ENCODE peak calls at places on chromosomes 11 and 22, in four cellular contexts. One of them, this sample, is unnamed.

GRCh38 chr11:64713781-64714363 is 9.1 kb downstream of the NRXN2 start:
- DNase-seq in IMR-90: no peak
- DNase-seq in mesendoderm: peak; percentile 76
- DNase-seq in H1: no peak
- DNase-seq in this sample: peak; percentile 69

GRCh38 chr22:45006873-45007246 is 2.9 kb downstream of the PHF21B start:
- DNase-seq in IMR-90: no peak
- DNase-seq in mesendoderm: peak; percentile 88
- DNase-seq in H1: no peak
- DNase-seq in this sample: no peak

GRCh38 chr22:27879923-27880322 is 39.1 kb downstream of the PITPNB start:
- DNase-seq in IMR-90: peak; percentile 54
- DNase-seq in mesendoderm: peak; percentile 78
- DNase-seq in H1: no peak
- DNase-seq in this sample: no peak

GRCh38 chr11:128695539-128696221 is 1.8 kb downstream of the FLI1 start:
- DNase-seq in IMR-90: no peak
- DNase-seq in mesendoderm: no peak
- DNase-seq in H1: no peak
- DNase-seq in this sample: no peak

GRCh38 chr22:31692186-31692886 is 30.3 kb upstream of the PISD start:
- DNase-seq in IMR-90: peak; percentile 68
- DNase-seq in mesendoderm: no peak
- DNase-seq in H1: no peak
- DNase-seq in this sample: no peak

GRCh38 chr22:36569999-36570398 is 41.0 kb upstream of the EIF3D start:
- DNase-seq in IMR-90: peak; percentile 27
- DNase-seq in mesendoderm: peak; percentile 80
- DNase-seq in H1: peak; percentile 38
- DNase-seq in this sample: peak; percentile 83

GRCh38 chr22:49412236-49412635 is 415.4 kb downstream of the BRD1 start:
- DNase-seq in IMR-90: no peak
- DNase-seq in mesendoderm: no peak
- DNase-seq in H1: no peak
- DNase-seq in this sample: no peak

GRCh38 chr11:125724125-125724524 is 22.0 kb upstream of the PATE1 start:
- DNase-seq in IMR-90: peak; percentile 4
- DNase-seq in mesendoderm: peak; percentile 51
- DNase-seq in H1: no peak
- DNase-seq in this sample: no peak

GRCh38 chr22:37930270-37930951 is 23.0 kb downstream of the C22orf23 start:
- DNase-seq in IMR-90: peak; percentile 14
- DNase-seq in mesendoderm: peak; percentile 56
- DNase-seq in H1: no peak
- DNase-seq in this sample: peak; percentile 56

GRCh38 chr11:44928807-44929206 is 21.9 kb downstream of the TP53I11 start:
- DNase-seq in IMR-90: no peak
- DNase-seq in mesendoderm: peak; percentile 95
- DNase-seq in H1: no peak
- DNase-seq in this sample: peak; percentile 78

GRCh38 chr11:121767433-121767832 is 314.7 kb upstream of the SORL1-AS1 start:
- DNase-seq in IMR-90: peak; percentile 50
- DNase-seq in mesendoderm: no peak
- DNase-seq in H1: no peak
- DNase-seq in this sample: no peak

GRCh38 chr11:72703281-72704008 is 29.2 kb upstream of the PDE2A start:
- DNase-seq in IMR-90: peak; percentile 63
- DNase-seq in mesendoderm: no peak
- DNase-seq in H1: no peak
- DNase-seq in this sample: no peak

GRCh38 chr22:48722661-48723060 is 1105.0 kb downstream of the BRD1 start:
- DNase-seq in IMR-90: no peak
- DNase-seq in mesendoderm: no peak
- DNase-seq in H1: no peak
- DNase-seq in this sample: no peak

GRCh38 chr22:27993201-27993635 is 74.2 kb upstream of the PITPNB start:
- DNase-seq in IMR-90: no peak
- DNase-seq in mesendoderm: no peak
- DNase-seq in H1: no peak
- DNase-seq in this sample: peak; percentile 20

GRCh38 chr11:68646832-68647231 is 37.5 kb upstream of the GAL start:
- DNase-seq in IMR-90: no peak
- DNase-seq in mesendoderm: no peak
- DNase-seq in H1: no peak
- DNase-seq in this sample: no peak

GRCh38 chr11:124238512-124238911 is 2.4 kb upstream of the OR8G1 start:
- DNase-seq in IMR-90: no peak
- DNase-seq in mesendoderm: no peak
- DNase-seq in H1: no peak
- DNase-seq in this sample: no peak

GRCh38 chr11:124233376-124233775 is 7.5 kb upstream of the OR8G1 start:
- DNase-seq in IMR-90: no peak
- DNase-seq in mesendoderm: no peak
- DNase-seq in H1: no peak
- DNase-seq in this sample: no peak
- H3K56ac ChIP-seq in IMR-90: no peak overlapping the region
- H3K56ac ChIP-seq in mesendoderm: no peak overlapping the region
- H3K56ac ChIP-seq in H1: no peak overlapping the region
- H3K56ac ChIP-seq in this sample: no peak overlapping the region

DNA sequence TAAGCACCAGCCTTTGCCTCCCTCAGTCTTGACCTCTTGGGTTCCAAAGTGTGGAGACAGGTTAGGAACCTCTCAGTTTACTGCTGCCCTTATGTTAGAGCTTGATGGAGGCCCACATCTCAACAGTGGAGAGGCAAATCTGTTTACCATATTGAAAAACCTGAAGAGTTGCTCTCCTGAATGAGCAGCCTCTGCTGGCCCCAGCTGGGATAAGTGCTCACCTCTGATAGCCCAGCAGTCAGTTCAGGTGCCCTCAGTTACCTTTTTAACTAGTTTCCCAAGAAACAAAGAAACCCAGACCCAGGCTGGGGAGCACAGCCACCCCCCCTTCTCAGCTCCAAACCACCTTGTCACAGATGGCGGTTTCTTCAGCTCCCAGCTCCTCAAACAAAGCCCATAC is 57.1 kb downstream of the PPFIBP2 start:
- DNase-seq in IMR-90: no peak
- DNase-seq in mesendoderm: peak; percentile 13
- DNase-seq in H1: no peak
- DNase-seq in this sample: peak; percentile 38
- H3K56ac ChIP-seq in IMR-90: no peak overlapping the region
- H3K56ac ChIP-seq in mesendoderm: no peak overlapping the region
- H3K56ac ChIP-seq in H1: no peak overlapping the region
- H3K56ac ChIP-seq in this sample: no peak overlapping the region

DNA sequence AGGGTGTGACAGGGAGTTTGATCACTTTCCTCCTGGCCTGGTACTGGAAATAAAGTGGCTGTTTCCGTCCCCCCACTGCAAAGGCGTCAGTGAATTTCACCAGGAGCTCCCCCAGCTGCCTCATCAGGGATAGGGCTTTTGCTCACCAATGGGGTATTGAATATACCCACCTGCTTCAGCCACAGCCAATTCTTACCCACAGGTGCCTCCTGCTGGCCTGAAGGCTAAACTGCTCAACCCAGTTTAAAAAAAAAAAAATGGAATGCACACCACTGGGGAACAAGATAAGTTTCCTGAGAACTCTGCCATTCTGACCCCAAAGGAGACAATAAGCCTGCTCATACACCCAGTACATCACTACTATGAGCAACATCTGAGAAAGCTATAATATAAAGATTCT is 65.3 kb upstream of the MS4A8 start:
- DNase-seq in IMR-90: no peak
- DNase-seq in mesendoderm: peak; percentile 65
- DNase-seq in H1: no peak
- DNase-seq in this sample: peak; percentile 66
- H3K56ac ChIP-seq in IMR-90: no peak overlapping the region
- H3K56ac ChIP-seq in mesendoderm: no peak overlapping the region
- H3K56ac ChIP-seq in H1: no peak overlapping the region
- H3K56ac ChIP-seq in this sample: no peak overlapping the region

DNA sequence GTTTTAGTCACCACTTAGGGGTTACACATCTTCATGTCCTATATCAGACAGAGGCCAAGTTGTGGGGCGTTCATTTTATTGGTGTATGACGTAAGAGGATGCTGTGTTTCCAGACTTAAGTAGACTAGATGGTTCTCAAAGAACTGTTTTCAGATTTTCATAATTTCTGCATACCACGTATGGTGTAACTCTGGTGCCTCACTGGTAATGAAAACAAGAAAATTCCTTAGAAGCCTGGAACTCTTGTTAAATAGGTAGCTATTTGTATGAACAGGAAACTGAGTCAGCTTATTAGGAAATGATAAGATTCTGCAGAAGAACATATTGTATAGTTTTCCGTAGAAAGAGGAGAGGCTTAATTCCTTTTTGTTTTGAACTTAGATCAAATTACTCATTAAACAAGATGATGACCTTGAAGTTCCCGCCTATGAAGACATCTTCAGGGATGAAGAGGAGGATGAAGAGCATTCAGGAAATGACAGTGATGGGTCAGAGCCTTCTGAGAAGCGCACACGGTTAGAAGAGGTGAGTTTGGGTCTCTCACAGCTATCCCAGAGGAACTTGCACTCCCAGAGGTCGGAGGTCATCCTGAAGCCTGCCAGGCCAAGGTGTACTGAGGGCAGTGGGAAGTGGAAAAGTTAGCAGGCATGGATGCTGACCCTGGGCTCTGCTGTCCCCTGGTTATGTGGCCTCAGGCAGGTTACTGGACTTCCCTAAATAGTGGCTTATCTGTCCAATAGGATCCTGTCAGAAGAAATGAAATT is 3.9 kb downstream of the CDC45 start:
- DNase-seq in IMR-90: peak; percentile 81
- DNase-seq in mesendoderm: no peak
- DNase-seq in H1: no peak
- DNase-seq in this sample: no peak
- H3K56ac ChIP-seq in IMR-90: no peak overlapping the region
- H3K56ac ChIP-seq in mesendoderm: no peak overlapping the region
- H3K56ac ChIP-seq in H1: no peak overlapping the region
- H3K56ac ChIP-seq in this sample: no peak overlapping the region

GRCh38 chr11:34602245-34602644 is 18.6 kb upstream of the EHF start:
- DNase-seq in IMR-90: no peak
- DNase-seq in mesendoderm: no peak
- DNase-seq in H1: no peak
- DNase-seq in this sample: no peak

GRCh38 chr11:34605481-34606325 is 15.2 kb upstream of the EHF start:
- DNase-seq in IMR-90: no peak
- DNase-seq in mesendoderm: no peak
- DNase-seq in H1: no peak
- DNase-seq in this sample: no peak

GRCh38 chr11:34604909-34605308 is 16.0 kb upstream of the EHF start:
- DNase-seq in IMR-90: no peak
- DNase-seq in mesendoderm: no peak
- DNase-seq in H1: no peak
- DNase-seq in this sample: no peak

GRCh38 chr11:34603129-34604001 is 17.5 kb upstream of the EHF start:
- DNase-seq in IMR-90: no peak
- DNase-seq in mesendoderm: no peak
- DNase-seq in H1: no peak
- DNase-seq in this sample: no peak

DNA sequence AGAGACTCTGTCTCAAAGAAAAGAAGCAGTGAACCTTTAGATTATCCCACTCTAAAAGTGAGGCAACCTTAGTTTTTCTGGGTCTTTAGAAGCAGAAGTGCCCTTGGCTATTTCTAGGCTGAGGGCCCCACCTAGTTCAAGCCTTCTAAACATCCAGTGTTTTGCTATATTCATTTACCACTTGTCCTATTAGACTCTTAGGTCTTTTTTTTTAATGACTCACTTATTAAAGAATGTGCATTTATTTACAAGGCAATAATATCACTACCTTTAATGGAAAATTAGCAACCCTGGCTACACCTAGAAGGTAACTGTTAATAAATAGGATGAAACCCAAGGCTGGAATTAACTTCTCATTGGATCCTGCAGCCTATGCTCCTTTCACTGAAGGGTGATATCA is 16.7 kb upstream of the EHF start:
- DNase-seq in IMR-90: no peak
- DNase-seq in mesendoderm: no peak
- DNase-seq in H1: no peak
- DNase-seq in this sample: no peak
- H3K56ac ChIP-seq in IMR-90: no peak overlapping the region
- H3K56ac ChIP-seq in mesendoderm: no peak overlapping the region
- H3K56ac ChIP-seq in H1: no peak overlapping the region
- H3K56ac ChIP-seq in this sample: no peak overlapping the region

GRCh38 chr11:75317446-75318122 is 33.9 kb downstream of the ARRB1 start:
- DNase-seq in IMR-90: no peak
- DNase-seq in mesendoderm: peak; percentile 56
- DNase-seq in H1: no peak
- DNase-seq in this sample: no peak
- H3K56ac ChIP-seq in IMR-90: no peak overlapping the region
- H3K56ac ChIP-seq in mesendoderm: peak overlapping the region; percentile 19
- H3K56ac ChIP-seq in H1: no peak overlapping the region
- H3K56ac ChIP-seq in this sample: no peak overlapping the region

GRCh38 chr11:106668147-106668546 is 350.1 kb downstream of the GUCY1A2 start:
- DNase-seq in IMR-90: peak; percentile 71
- DNase-seq in mesendoderm: no peak
- DNase-seq in H1: no peak
- DNase-seq in this sample: no peak

DNA sequence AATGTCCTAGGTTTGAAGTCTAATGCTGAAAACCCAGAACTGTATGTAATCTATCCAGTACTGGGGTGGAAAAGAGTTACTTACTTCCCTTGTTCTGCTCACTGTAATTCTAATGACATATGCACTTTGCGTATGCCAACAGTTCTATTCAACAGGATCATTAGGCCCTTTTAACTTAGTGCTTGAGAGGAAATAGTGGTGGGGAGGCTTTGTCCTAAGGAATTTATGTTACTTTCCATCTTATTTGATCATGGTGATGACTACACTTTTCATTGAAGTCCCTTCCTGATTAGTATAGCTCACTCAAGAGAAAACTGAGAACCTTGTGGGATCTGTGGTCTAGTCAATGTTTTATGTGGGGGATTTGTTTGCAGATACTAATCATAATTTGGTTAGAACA is 348.2 kb downstream of the GUCY1A2 start:
- DNase-seq in IMR-90: peak; percentile 4
- DNase-seq in mesendoderm: no peak
- DNase-seq in H1: peak; percentile 5
- DNase-seq in this sample: no peak
- H3K56ac ChIP-seq in IMR-90: no peak overlapping the region
- H3K56ac ChIP-seq in mesendoderm: no peak overlapping the region
- H3K56ac ChIP-seq in H1: no peak overlapping the region
- H3K56ac ChIP-seq in this sample: no peak overlapping the region

GRCh38 chr11:94910281-94910680 is 63.1 kb downstream of the CWC15 start:
- DNase-seq in IMR-90: no peak
- DNase-seq in mesendoderm: no peak
- DNase-seq in H1: no peak
- DNase-seq in this sample: no peak
- H3K56ac ChIP-seq in IMR-90: no peak overlapping the region
- H3K56ac ChIP-seq in mesendoderm: no peak overlapping the region
- H3K56ac ChIP-seq in H1: no peak overlapping the region
- H3K56ac ChIP-seq in this sample: no peak overlapping the region

DNA sequence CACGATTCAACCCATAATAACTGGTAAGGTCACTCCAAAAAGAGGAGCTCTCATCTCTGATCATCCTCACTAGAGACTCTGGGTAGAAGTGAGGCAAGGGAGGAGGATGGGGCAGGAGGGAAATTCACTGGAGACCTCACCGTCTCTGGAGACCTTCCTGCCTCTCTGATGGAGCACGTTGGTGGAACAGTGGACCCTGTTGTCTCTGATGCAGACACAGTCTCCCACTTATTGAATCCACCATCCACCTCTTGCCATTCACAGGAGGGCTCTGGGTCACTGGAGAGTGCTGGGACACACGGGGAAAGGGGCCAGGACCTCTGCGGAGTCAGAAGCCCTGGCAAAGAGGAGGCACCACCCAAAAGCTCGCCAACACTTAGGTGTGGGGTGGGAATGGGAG is 137.6 kb upstream of the SEZ6L start:
- DNase-seq in IMR-90: no peak
- DNase-seq in mesendoderm: no peak
- DNase-seq in H1: no peak
- DNase-seq in this sample: no peak
- H3K56ac ChIP-seq in IMR-90: no peak overlapping the region
- H3K56ac ChIP-seq in mesendoderm: no peak overlapping the region
- H3K56ac ChIP-seq in H1: no peak overlapping the region
- H3K56ac ChIP-seq in this sample: no peak overlapping the region